ENCODE peak calls at places on chromosomes 12 and 14, in four cellular contexts. One of them, this sample, is unnamed.
A peak's percentile ranks its signal among the peaks of the same experiment; 100 is the strongest.

GRCh38 chr12:109461846-109462766 is 15.0 kb downstream of the KCTD10 start:
- DNase-seq in choroid plexus epithelial cell: peak; percentile 98
- DNase-seq in T-helper 1 cell: no peak
- DNase-seq in anterior cingulate cortex: no peak
- DNase-seq in this sample: no peak

GRCh38 chr12:62332598-62332997 is 72.4 kb downstream of the USP15 start:
- DNase-seq in anterior cingulate cortex: no peak
- DNase-seq in T-helper 1 cell: no peak
- DNase-seq in choroid plexus epithelial cell: peak; percentile 36
- DNase-seq in this sample: no peak

GRCh38 chr12:92905258-92905810 is 23.8 kb downstream of the EEA1 start:
- DNase-seq in choroid plexus epithelial cell: no peak
- DNase-seq in anterior cingulate cortex: no peak
- DNase-seq in T-helper 1 cell: no peak
- DNase-seq in this sample: no peak

GRCh38 chr14:99726538-99727095 is 42.5 kb downstream of the CYP46A1 start:
- DNase-seq in T-helper 1 cell: no peak
- DNase-seq in anterior cingulate cortex: no peak
- DNase-seq in choroid plexus epithelial cell: no peak
- DNase-seq in this sample: no peak

GRCh38 chr14:99259327-99259726 is 12.7 kb downstream of the BCL11B start:
- DNase-seq in choroid plexus epithelial cell: no peak
- DNase-seq in anterior cingulate cortex: no peak
- DNase-seq in T-helper 1 cell: peak; percentile 52
- DNase-seq in this sample: peak; percentile 23

GRCh38 chr12:109814600-109814999 is 18.6 kb downstream of the TRPV4 start:
- DNase-seq in choroid plexus epithelial cell: no peak
- DNase-seq in T-helper 1 cell: no peak
- DNase-seq in anterior cingulate cortex: no peak
- DNase-seq in this sample: no peak

GRCh38 chr12:52193991-52194390 is 2.2 kb upstream of the KRT80 start:
- DNase-seq in T-helper 1 cell: no peak
- DNase-seq in anterior cingulate cortex: no peak
- DNase-seq in choroid plexus epithelial cell: peak; percentile 81
- DNase-seq in this sample: no peak

GRCh38 chr12:103858335-103858734 is 17.3 kb upstream of the NT5DC3 start:
- DNase-seq in anterior cingulate cortex: no peak
- DNase-seq in T-helper 1 cell: no peak
- DNase-seq in choroid plexus epithelial cell: no peak
- DNase-seq in this sample: no peak

GRCh38 chr14:99189201-99189801 is 82.7 kb downstream of the BCL11B start:
- DNase-seq in T-helper 1 cell: no peak
- DNase-seq in choroid plexus epithelial cell: no peak
- DNase-seq in anterior cingulate cortex: no peak
- DNase-seq in this sample: peak; percentile 61

GRCh38 chr14:76091036-76091435 is 60.7 kb upstream of the GPATCH2L start:
- DNase-seq in choroid plexus epithelial cell: peak; percentile 22
- DNase-seq in T-helper 1 cell: no peak
- DNase-seq in anterior cingulate cortex: no peak
- DNase-seq in this sample: no peak

GRCh38 chr14:75200451-75200850 is 24.0 kb upstream of the TMED10 start:
- DNase-seq in choroid plexus epithelial cell: no peak
- DNase-seq in anterior cingulate cortex: no peak
- DNase-seq in T-helper 1 cell: no peak
- DNase-seq in this sample: no peak

GRCh38 chr12:2739832-2740641 is 54.7 kb upstream of the FKBP4 start:
- DNase-seq in anterior cingulate cortex: peak; percentile 7
- DNase-seq in choroid plexus epithelial cell: peak; percentile 60
- DNase-seq in T-helper 1 cell: no peak
- DNase-seq in this sample: no peak

GRCh38 chr12:108337235-108338223 is 1.6 kb downstream of the CMKLR1 start:
- DNase-seq in T-helper 1 cell: no peak
- DNase-seq in choroid plexus epithelial cell: peak; percentile 71
- DNase-seq in anterior cingulate cortex: no peak
- DNase-seq in this sample: no peak

GRCh38 chr12:109281452-109281851 is 27.6 kb downstream of the FOXN4 start:
- DNase-seq in T-helper 1 cell: no peak
- DNase-seq in choroid plexus epithelial cell: no peak
- DNase-seq in anterior cingulate cortex: no peak
- DNase-seq in this sample: no peak

GRCh38 chr12:72297666-72298065 is 25.5 kb downstream of the TRHDE start:
- DNase-seq in anterior cingulate cortex: no peak
- DNase-seq in T-helper 1 cell: no peak
- DNase-seq in choroid plexus epithelial cell: no peak
- DNase-seq in this sample: no peak

GRCh38 chr14:82441270-82441669 is 907.6 kb upstream of the SEL1L start:
- DNase-seq in anterior cingulate cortex: no peak
- DNase-seq in T-helper 1 cell: no peak
- DNase-seq in choroid plexus epithelial cell: no peak
- DNase-seq in this sample: no peak

GRCh38 chr12:75921687-75922289 is 109.8 kb downstream of the PHLDA1 start:
- DNase-seq in T-helper 1 cell: no peak
- DNase-seq in anterior cingulate cortex: no peak
- DNase-seq in choroid plexus epithelial cell: peak; percentile 68
- DNase-seq in this sample: no peak

GRCh38 chr12:7747196-7747595 is at the start of gene CLEC4C:
- DNase-seq in T-helper 1 cell: no peak
- DNase-seq in choroid plexus epithelial cell: no peak
- DNase-seq in anterior cingulate cortex: no peak
- DNase-seq in this sample: no peak

GRCh38 chr12:54571857-54572195 is 16.6 kb downstream of the PPP1R1A start:
- DNase-seq in T-helper 1 cell: no peak
- DNase-seq in anterior cingulate cortex: no peak
- DNase-seq in choroid plexus epithelial cell: no peak
- DNase-seq in this sample: no peak

GRCh38 chr14:89669209-89669608 is 252.2 kb upstream of the FOXN3 start:
- DNase-seq in choroid plexus epithelial cell: no peak
- DNase-seq in anterior cingulate cortex: no peak
- DNase-seq in T-helper 1 cell: no peak
- DNase-seq in this sample: peak; percentile 12

GRCh38 chr12:112167728-112168525 is 42.6 kb downstream of the TRAFD1 start:
- DNase-seq in choroid plexus epithelial cell: no peak
- DNase-seq in anterior cingulate cortex: no peak
- DNase-seq in T-helper 1 cell: no peak
- DNase-seq in this sample: no peak

GRCh38 chr12:71731439-71732356 is 23.0 kb upstream of the RAB21 start:
- DNase-seq in T-helper 1 cell: no peak
- DNase-seq in choroid plexus epithelial cell: no peak
- DNase-seq in anterior cingulate cortex: no peak
- DNase-seq in this sample: no peak

GRCh38 chr12:89372584-89373370 is 20.5 kb upstream of the DUSP6 start:
- DNase-seq in choroid plexus epithelial cell: no peak
- DNase-seq in T-helper 1 cell: no peak
- DNase-seq in anterior cingulate cortex: no peak
- DNase-seq in this sample: no peak

GRCh38 chr12:104057771-104058197 is 6.5 kb upstream of the HCFC2 start:
- DNase-seq in T-helper 1 cell: no peak
- DNase-seq in anterior cingulate cortex: no peak
- DNase-seq in choroid plexus epithelial cell: peak; percentile 54
- DNase-seq in this sample: no peak

GRCh38 chr12:59742831-59743230 is 147.0 kb downstream of the SLC16A7 start:
- DNase-seq in anterior cingulate cortex: no peak
- DNase-seq in T-helper 1 cell: no peak
- DNase-seq in choroid plexus epithelial cell: peak; percentile 33
- DNase-seq in this sample: no peak

GRCh38 chr12:110555509-110556406 is 27.4 kb downstream of the PPTC7 start:
- DNase-seq in T-helper 1 cell: no peak
- DNase-seq in choroid plexus epithelial cell: peak; percentile 78
- DNase-seq in anterior cingulate cortex: no peak
- DNase-seq in this sample: no peak

GRCh38 chr12:50988051-50988450 is 35.7 kb downstream of the HIGD1C start:
- DNase-seq in choroid plexus epithelial cell: no peak
- DNase-seq in T-helper 1 cell: no peak
- DNase-seq in anterior cingulate cortex: no peak
- DNase-seq in this sample: no peak

GRCh38 chr14:105299654-105300541 is 903 bp downstream of the BRF1 start:
- DNase-seq in T-helper 1 cell: peak; percentile 13
- DNase-seq in choroid plexus epithelial cell: no peak
- DNase-seq in anterior cingulate cortex: no peak
- DNase-seq in this sample: no peak

GRCh38 chr12:57236925-57237652 is 7.6 kb downstream of the SHMT2 start:
- DNase-seq in choroid plexus epithelial cell: no peak
- DNase-seq in anterior cingulate cortex: no peak
- DNase-seq in T-helper 1 cell: no peak
- DNase-seq in this sample: no peak

GRCh38 chr14:24389266-24389855 is 9.4 kb upstream of the NYNRIN start:
- DNase-seq in anterior cingulate cortex: no peak
- DNase-seq in T-helper 1 cell: no peak
- DNase-seq in choroid plexus epithelial cell: peak; percentile 79
- DNase-seq in this sample: no peak

GRCh38 chr14:70708717-70709570 is 67.2 kb downstream of the TTC9 start:
- DNase-seq in choroid plexus epithelial cell: no peak
- DNase-seq in T-helper 1 cell: no peak
- DNase-seq in anterior cingulate cortex: no peak
- DNase-seq in this sample: no peak

This sample was measured in activated T-helper 2 cell treated with anti-CD3 and anti-CD28 coated beads, Interferon-gamma antibody, Interleukin-2, Interleukin-4, amounts not matched to agents 10 μg/mL and 5 μg/mL and 100 μg/mL, durations not matched to agents 14 hours and 24 hours and 36 hours.